ENCODE peak calls at places on chromosomes 16 and 17, in four cellular contexts. S is pancreas, U is fibroblast of lung, N is WERI-Rb-1. V is an unnamed sample.
A peak's percentile ranks its signal among the peaks of the same experiment; 100 is the strongest.

GRCh38 chr16:79391395-79391794 is 209.1 kb downstream of the MAF start:
- DNase-seq in S (no peak), N (no peak), U (no peak), V (no peak)

GRCh38 chr17:63274156-63274555 is 171.9 kb downstream of the CYB561 start:
- DNase-seq in N (no peak), U (peak; percentile 96), S (no peak), V (no peak)

GRCh38 chr17:46822388-46822921 is 4.0 kb upstream of the WNT3 start:
- DNase-seq in S (peak; percentile 80), N (no peak), U (no peak), V (no peak)

GRCh38 chr17:8821446-8822105 is 22.4 kb upstream of the MFSD6L start:
- DNase-seq in U (no peak), N (no peak), S (no peak), V (no peak)

GRCh38 chr16:3727806-3728381 is 10.6 kb upstream of the TRAP1 start:
- DNase-seq in U (no peak), N (peak; percentile 39), S (peak; percentile 51), V (no peak)

GRCh38 chr16:48082516-48082915 is 73.3 kb downstream of the ABCC12 start:
- DNase-seq in N (no peak), U (peak; percentile 21), S (no peak), V (no peak)

GRCh38 chr16:85480727-85481101 is 132.4 kb upstream of the GSE1 start:
- DNase-seq in S (no peak), U (no peak), N (no peak), V (no peak)

GRCh38 chr17:28548417-28549130 is 3.9 kb downstream of the UNC119 start:
- DNase-seq in U (no peak), S (peak; percentile 37), N (no peak), V (no peak)

GRCh38 chr17:28925912-28926365 is 23.1 kb upstream of the DHRS13 start:
- DNase-seq in N (no peak), S (no peak), U (peak; percentile 80), V (peak; percentile 57)

GRCh38 chr17:7580631-7581554 is 1.5 kb downstream of the CD68 start:
- DNase-seq in S (no peak), N (peak; percentile 3), U (no peak), V (no peak)

GRCh38 chr16:76532188-76532973 is 255.2 kb downstream of the CNTNAP4 start:
- DNase-seq in S (no peak), U (no peak), N (no peak), V (no peak)

GRCh38 chr17:60538726-60539125 is 12.7 kb upstream of the APPBP2 start:
- DNase-seq in S (no peak), N (no peak), U (no peak), V (no peak)

GRCh38 chr16:77332792-77333191 is 102.0 kb downstream of the ADAMTS18 start:
- DNase-seq in N (no peak), U (no peak), S (no peak), V (no peak)

GRCh38 chr16:24984101-24984500 is 31.1 kb downstream of the ARHGAP17 start:
- DNase-seq in N (no peak), U (no peak), S (no peak), V (no peak)

GRCh38 chr16:77223184-77223583 is 24.0 kb downstream of the SYCE1L start:
- DNase-seq in N (peak; percentile 60), S (no peak), U (no peak), V (no peak)

GRCh38 chr17:41415833-41416335 is 8.5 kb downstream of the KRT37 start:
- DNase-seq in U (no peak), S (no peak), N (no peak), V (peak; percentile 81)

GRCh38 chr17:83177611-83178532 is 98.5 kb downstream of the METRNL start:
- DNase-seq in U (no peak), S (no peak), N (peak; percentile 9), V (no peak)

GRCh38 chr17:75411328-75412067 is 6.0 kb upstream of the GRB2 start:
- DNase-seq in N (no peak), U (no peak), S (no peak), V (no peak)

GRCh38 chr16:2663553-2664521 is 18.5 kb upstream of the KCTD5 start:
- DNase-seq in S (no peak), U (peak; percentile 48), N (no peak), V (no peak)

GRCh38 chr17:81959362-81960129 is 1.4 kb downstream of the NOTUM start:
- DNase-seq in N (peak; percentile 84), S (peak; percentile 95), U (peak; percentile 39), V (no peak)

GRCh38 chr16:89982318-89982717 is 33.8 kb downstream of the DEF8 start:
- DNase-seq in N (no peak), U (no peak), S (no peak), V (no peak)

GRCh38 chr16:83676056-83676455 is 131.7 kb upstream of the HSBP1 start:
- DNase-seq in U (no peak), N (peak; percentile 19), S (no peak), V (no peak)

GRCh38 chr17:57530508-57530907 is 214.6 kb downstream of the CCDC182 start:
- DNase-seq in U (no peak), N (no peak), S (no peak), V (no peak)

GRCh38 chr16:5004311-5004710 is 29.4 kb downstream of the NAGPA start:
- DNase-seq in N (no peak), S (no peak), U (no peak), V (no peak)

GRCh38 chr17:29078183-29079045 is 35.5 kb downstream of the PIPOX start:
- DNase-seq in N (no peak), U (no peak), S (no peak), V (no peak)

GRCh38 chr17:36691606-36692005 is 90.2 kb downstream of the MRM1 start:
- DNase-seq in N (no peak), S (no peak), U (no peak), V (no peak)

GRCh38 chr17:82507631-82508175 is 11.8 kb upstream of the FOXK2 start:
- DNase-seq in S (no peak), U (no peak), N (no peak), V (no peak)

GRCh38 chr17:45060824-45061605 is at the start of gene NMT1:
- DNase-seq in S (peak; percentile 88), N (peak; percentile 100), U (peak; percentile 100), V (peak; percentile 97)

GRCh38 chr17:19448341-19449268 is 37.6 kb downstream of the RNF112 start:
- DNase-seq in N (no peak), S (no peak), U (peak; percentile 99), V (peak; percentile 82)

GRCh38 chr17:79503440-79503839 is 107.4 kb downstream of the RBFOX3 start:
- DNase-seq in N (no peak), S (no peak), U (no peak), V (no peak)
- TF ChIP-seq CTCF in N (no peak), S (no peak), U (no peak), V (no peak)

GRCh38 chr17:31517524-31517923 is 126.0 kb downstream of the RAB11FIP4 start:
- DNase-seq in N (peak; percentile 68), S (no peak), U (no peak), V (no peak)
- TF ChIP-seq CTCF in N (peak; percentile 78), S (no peak), U (peak; percentile 10), V (peak; percentile 24)

GRCh38 chr16:88672776-88673175 is 9.9 kb upstream of the MVD start:
- DNase-seq in U (no peak), N (peak; percentile 40), S (no peak), V (no peak)
- TF ChIP-seq CTCF in U (peak; percentile 47), N (peak; percentile 72), S (no peak), V (peak; percentile 4)

GRCh38 chr17:67377727-67378443 is 804 bp downstream of the PITPNC1 start:
- DNase-seq in S (peak; percentile 85), U (peak; percentile 40), N (peak; percentile 54), V (no peak)
- TF ChIP-seq CTCF in S (no peak), U (peak; percentile 26), N (peak; percentile 58), V (peak; percentile 26)

DNA sequence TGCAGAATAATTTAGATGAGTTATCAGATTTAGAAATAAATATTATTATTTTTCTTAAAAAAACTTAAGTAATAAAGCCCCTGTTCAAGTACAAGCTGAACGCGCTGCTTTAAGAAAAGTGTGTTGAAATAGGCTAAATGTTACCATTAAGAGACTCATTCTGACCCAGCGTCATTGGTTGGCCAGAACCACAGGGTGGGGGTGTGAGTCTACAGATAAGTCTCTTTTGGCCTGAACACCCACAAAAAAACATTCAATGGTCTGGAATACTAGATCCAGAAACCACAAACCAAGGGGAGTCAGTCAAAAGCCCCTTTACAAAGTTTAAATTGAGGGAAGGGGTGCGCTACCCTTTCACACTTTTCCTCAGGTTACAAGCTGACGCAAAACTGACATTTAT is 776.1 kb downstream of the KCNJ2 start:
- DNase-seq in S (no peak), U (no peak), N (peak; percentile 24), V (no peak)
- TF ChIP-seq CTCF in S (no peak), U (no peak), N (peak; percentile 12), V (no peak)

DNA sequence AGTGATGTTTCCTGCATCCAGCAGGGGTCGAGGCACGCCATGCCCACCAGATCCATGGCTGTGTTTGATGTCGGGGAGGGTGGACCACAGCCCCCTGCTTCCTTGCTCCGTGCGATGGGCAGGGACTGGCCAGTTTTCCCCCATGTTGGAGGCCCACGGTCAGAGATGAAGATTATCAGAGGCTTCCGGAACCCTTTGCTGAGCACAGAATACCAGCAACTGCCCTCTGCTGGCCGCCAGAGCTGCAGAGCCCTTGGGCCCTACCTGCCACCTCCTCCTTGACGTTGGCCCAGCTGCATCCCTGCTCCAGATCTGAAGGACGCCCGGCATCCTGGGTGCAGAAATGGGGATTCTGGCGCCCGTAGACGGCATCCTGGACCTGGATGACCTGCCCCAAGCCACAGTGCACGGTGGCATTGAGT is 23.7 kb upstream of the BCO1 start:
- DNase-seq in S (no peak), U (peak; percentile 13), N (no peak), V (no peak)
- TF ChIP-seq CTCF in S (no peak), U (peak; percentile 45), N (peak; percentile 43), V (peak; percentile 41)

GRCh38 chr16:86572616-86573015 is 5.7 kb upstream of the FOXL1 start:
- DNase-seq in N (no peak), U (no peak), S (no peak), V (no peak)
- TF ChIP-seq CTCF in N (no peak), U (no peak), S (no peak), V (no peak)

GRCh38 chr16:88003316-88003715 is 52.1 kb downstream of the BANP start:
- DNase-seq in N (no peak), S (no peak), U (no peak), V (no peak)

GRCh38 chr16:88005968-88006367 is 54.7 kb downstream of the BANP start:
- DNase-seq in U (no peak), S (no peak), N (no peak), V (no peak)

GRCh38 chr16:88003736-88004135 is 52.5 kb downstream of the BANP start:
- DNase-seq in U (no peak), N (no peak), S (no peak), V (no peak)

GRCh38 chr16:88004391-88004790 is 53.2 kb downstream of the BANP start:
- DNase-seq in U (no peak), S (no peak), N (no peak), V (no peak)

GRCh38 chr16:88005148-88005547 is 53.9 kb downstream of the BANP start:
- DNase-seq in S (no peak), N (no peak), U (no peak), V (no peak)
- TF ChIP-seq CTCF in S (no peak), N (peak; percentile 18), U (peak; percentile 13), V (no peak)

V was measured in AG09319.